ENCODE peak calls at places on chromosomes 12 and 14, in six cellular contexts. T, V, N, W, E and Q are unnamed samples. For H3K9me3, the result is how much of the 10 kb centered on the place peaks cover.

GRCh38 chr12:115090783-115091182 is 406.8 kb upstream of the TBX3 start:
- DNase-seq in T (no peak), V (no peak), N (no peak), W (no peak), E (no peak), Q (no peak)

GRCh38 chr14:66099931-66100330 is 386.2 kb upstream of the CCDC196 start:
- DNase-seq in T (no peak), V (peak), N (no peak), W (no peak), E (no peak), Q (no peak)

GRCh38 chr14:99250636-99251208 is 21.3 kb downstream of the BCL11B start:
- DNase-seq in T (no peak), V (no peak), N (no peak), W (no peak), E (no peak), Q (no peak)

GRCh38 chr12:131134523-131135310 is 181.0 kb downstream of the ADGRD1 start:
- DNase-seq in T (no peak), V (no peak), N (no peak), W (no peak), E (no peak), Q (peak)

GRCh38 chr14:99595034-99595433 is 9.0 kb downstream of the CCDC85C start:
- DNase-seq in T (no peak), V (peak), N (no peak), W (no peak), E (no peak), Q (no peak)

GRCh38 chr12:4579305-4580097 is 17.5 kb downstream of the DYRK4 start:
- DNase-seq in T (no peak), V (no peak), N (no peak), W (no peak), E (no peak), Q (no peak)

GRCh38 chr12:132181570-132182200 is 37.4 kb downstream of the NOC4L start:
- DNase-seq in T (no peak), V (no peak), N (no peak), W (no peak), E (no peak), Q (peak)

GRCh38 chr14:36649872-36650650 is 11.6 kb upstream of the PAX9 start:
- DNase-seq in T (no peak), V (no peak), N (no peak), W (no peak), E (no peak), Q (no peak)

GRCh38 chr12:46371718-46372130 is 849 bp downstream of the SLC38A2 start:
- DNase-seq in T (peak), V (no peak), N (peak), W (peak), E (peak), Q (peak)

GRCh38 chr12:80186727-80187217 is 87.4 kb downstream of the OTOGL start:
- DNase-seq in T (no peak), V (peak), N (no peak), W (peak), E (peak), Q (no peak)

GRCh38 chr14:55221186-55221585 is 29.8 kb upstream of the DLGAP5 start:
- DNase-seq in T (no peak), V (no peak), N (no peak), W (no peak), E (no peak), Q (no peak)

GRCh38 chr12:110058875-110059615 is 10.7 kb upstream of the C12orf76 start:
- DNase-seq in T (no peak), V (no peak), N (no peak), W (no peak), E (no peak), Q (no peak)

GRCh38 chr12:133233993-133234564 is 1.6 kb downstream of the ANHX start:
- DNase-seq in T (no peak), V (no peak), N (no peak), W (no peak), E (no peak), Q (no peak)

GRCh38 chr12:133236144-133236543 is 467 bp upstream of the ANHX start:
- DNase-seq in T (no peak), V (no peak), N (no peak), W (no peak), E (no peak), Q (peak)

GRCh38 chr12:133235401-133236112 is at the start of gene ANHX:
- DNase-seq in T (no peak), V (no peak), N (no peak), W (no peak), E (no peak), Q (peak)

GRCh38 chr12:133236556-133236955 is 879 bp upstream of the ANHX start:
- DNase-seq in T (no peak), V (no peak), N (no peak), W (no peak), E (no peak), Q (peak)

DNA sequence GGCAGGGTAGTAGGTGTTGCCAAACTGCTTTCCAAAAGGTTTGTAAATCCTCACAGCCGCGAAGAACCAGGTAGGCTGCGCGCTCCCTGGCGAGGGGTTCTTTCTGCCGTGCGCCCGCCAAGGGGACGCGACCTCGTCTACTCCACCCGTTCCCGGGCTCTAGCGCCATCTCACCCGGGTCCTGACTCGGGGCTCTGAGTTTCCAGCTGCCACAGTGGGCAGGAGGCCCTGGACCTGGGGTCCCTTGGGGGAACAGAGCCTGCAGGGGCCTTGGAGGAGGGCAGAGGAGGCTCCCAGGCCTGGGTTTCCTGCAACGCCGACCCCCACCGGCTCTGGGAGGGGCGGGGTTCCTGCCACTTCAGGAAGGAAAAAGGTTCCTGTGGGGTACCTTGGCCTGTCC is 706 bp downstream of the ANHX start:
- DNase-seq in T (no peak), V (no peak), N (no peak), W (no peak), E (no peak), Q (no peak)
- H3K9me3 ChIP-seq in T (under half), V (under half), N (under half), W (half or more), E (under half), Q (under half)

DNA sequence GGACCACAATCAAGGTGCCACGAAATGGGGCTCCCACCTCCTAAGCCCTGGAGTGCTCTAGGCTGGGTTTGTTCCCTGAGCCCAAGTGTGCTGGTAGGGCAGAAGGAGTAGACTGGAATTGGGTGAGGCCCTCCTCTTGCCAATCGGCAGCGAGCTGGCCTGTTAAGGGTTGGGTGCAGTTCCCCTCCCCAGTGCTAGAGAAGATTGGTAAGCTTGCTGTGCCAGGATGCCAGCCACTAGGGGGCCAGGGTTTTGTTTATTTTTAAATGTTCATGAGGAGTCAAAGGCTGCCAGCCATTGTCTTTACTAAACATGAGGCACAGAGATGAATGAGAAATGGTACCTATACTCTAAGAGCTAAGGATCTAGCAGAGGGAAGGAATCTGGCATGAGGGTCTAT is 79.7 kb downstream of the SPTB start:
- DNase-seq in T (no peak), V (no peak), N (no peak), W (peak), E (no peak), Q (no peak)
- TF ChIP-seq CTCF in T (peak), V (no peak), N (peak), W (no peak), E (peak), Q (no peak)

GRCh38 chr14:106813477-106813823 is 1287.1 kb downstream of the TMEM121 start:
- DNase-seq in T (no peak), V (no peak), N (no peak), W (no peak), E (no peak), Q (no peak)
- H3K9me3 ChIP-seq in T (under half), V (under half), N (under half), W (under half), E (under half), Q (under half)

GRCh38 chr14:104155513-104155912 is 17.1 kb downstream of the KIF26A start:
- DNase-seq in T (no peak), V (no peak), N (no peak), W (no peak), E (no peak), Q (no peak)

GRCh38 chr14:104159990-104160389 is 21.6 kb downstream of the KIF26A start:
- DNase-seq in T (no peak), V (no peak), N (no peak), W (no peak), E (no peak), Q (no peak)

GRCh38 chr14:104158827-104159798 is 20.7 kb downstream of the KIF26A start:
- DNase-seq in T (no peak), V (no peak), N (no peak), W (peak), E (no peak), Q (no peak)

GRCh38 chr14:104156142-104156541 is 17.8 kb downstream of the KIF26A start:
- DNase-seq in T (no peak), V (no peak), N (no peak), W (no peak), E (no peak), Q (no peak)

DNA sequence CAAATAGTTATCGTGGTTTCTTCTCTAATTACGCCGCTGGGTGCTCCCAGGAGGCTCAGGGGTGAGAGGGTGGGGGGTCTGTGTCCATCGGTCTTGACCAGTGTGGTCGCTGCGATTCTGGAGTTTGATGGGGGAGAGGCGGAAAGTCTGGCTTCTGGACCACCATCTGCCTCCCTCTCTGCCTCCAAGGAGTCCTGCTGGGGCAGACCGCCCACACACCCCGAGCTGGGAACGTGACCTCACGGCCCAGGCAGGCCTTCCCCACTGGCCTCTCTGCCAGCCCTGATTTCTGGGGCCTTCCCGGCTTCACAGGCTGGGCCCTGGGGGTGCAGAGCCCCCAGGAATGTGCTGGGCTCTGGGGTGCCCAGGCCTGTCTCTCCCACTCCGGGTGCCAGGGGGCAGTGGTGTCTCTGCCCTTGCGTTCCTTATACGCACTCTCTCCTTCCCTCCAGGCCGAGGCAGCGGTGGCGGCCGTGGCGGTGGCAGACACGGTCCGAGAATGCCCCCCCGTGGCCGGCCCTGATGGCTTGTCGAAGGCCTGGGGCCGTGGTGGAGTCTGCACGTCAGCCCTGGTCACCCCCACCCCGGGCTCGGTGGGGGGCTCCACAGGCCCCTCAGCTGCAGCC is 19.0 kb downstream of the KIF26A start:
- DNase-seq in T (no peak), V (no peak), N (no peak), W (no peak), E (no peak), Q (no peak)
- TF ChIP-seq CTCF in T (no peak), V (no peak), N (no peak), W (no peak), E (no peak), Q (no peak)